ENCODE peak calls at places on chromosome 1, in five cellular contexts. W, M, C, J and Q are unnamed samples. For H3K9me3 and H3K4me1, the result is how much of the 10 kb centered on the place peaks cover.

GRCh38 chr1:151277249-151277648 is 4.8 kb upstream of the ZNF687 start:
- DNase-seq in W (no peak), M (no peak), C (no peak), J (no peak), Q (no peak)

GRCh38 chr1:50108497-50109073 is at the start of gene ELAVL4:
- DNase-seq in W (no peak), M (no peak), C (no peak), J (no peak), Q (no peak)

GRCh38 chr1:243924588-243925349 is 74.7 kb upstream of the AKT3 start:
- DNase-seq in W (no peak), M (peak), C (no peak), J (no peak), Q (peak)

GRCh38 chr1:27368872-27369703 is 2.3 kb upstream of the MAP3K6 start:
- DNase-seq in W (no peak), M (no peak), C (no peak), J (no peak), Q (peak)

GRCh38 chr1:228490120-228491078 is 3.2 kb downstream of the RNF187 start:
- DNase-seq in W (no peak), M (no peak), C (no peak), J (no peak), Q (peak)

GRCh38 chr1:156344409-156344808 is 6.1 kb downstream of the TSACC start:
- DNase-seq in W (no peak), M (no peak), C (no peak), J (no peak), Q (no peak)

GRCh38 chr1:37919277-37919676 is 27.6 kb downstream of the INPP5B start:
- DNase-seq in W (no peak), M (no peak), C (no peak), J (no peak), Q (no peak)

GRCh38 chr1:169180167-169180566 is 73.7 kb downstream of the ATP1B1 start:
- DNase-seq in W (no peak), M (no peak), C (no peak), J (no peak), Q (no peak)

GRCh38 chr1:58649555-58649954 is 50.3 kb downstream of the MYSM1 start:
- DNase-seq in W (no peak), M (no peak), C (no peak), J (no peak), Q (no peak)

GRCh38 chr1:93047585-93047984 is 31.5 kb upstream of the MTF2 start:
- DNase-seq in W (no peak), M (no peak), C (no peak), J (no peak), Q (no peak)

GRCh38 chr1:231062500-231063270 is 22.6 kb upstream of the FAM89A start:
- DNase-seq in W (no peak), M (no peak), C (peak), J (no peak), Q (peak)

GRCh38 chr1:31374511-31375196 is 1.8 kb upstream of the FABP3 start:
- DNase-seq in W (peak), M (no peak), C (no peak), J (no peak), Q (peak)

GRCh38 chr1:232675267-232675666 is 45.3 kb upstream of the SIPA1L2 start:
- DNase-seq in W (no peak), M (no peak), C (no peak), J (no peak), Q (no peak)

GRCh38 chr1:155513300-155513926 is 49.2 kb downstream of the ASH1L start:
- DNase-seq in W (no peak), M (no peak), C (no peak), J (no peak), Q (peak)

GRCh38 chr1:100713636-100714035 is 5.9 kb upstream of the VCAM1 start:
- DNase-seq in W (no peak), M (peak), C (no peak), J (no peak), Q (peak)

GRCh38 chr1:25090707-25091422 is 141.4 kb downstream of the SYF2 start:
- DNase-seq in W (no peak), M (no peak), C (no peak), J (no peak), Q (no peak)

GRCh38 chr1:159076438-159076752 is 171 bp downstream of the AIM2 start:
- DNase-seq in W (no peak), M (no peak), C (no peak), J (no peak), Q (no peak)

GRCh38 chr1:67816096-67816493 is 17.2 kb downstream of the GNG12 start:
- DNase-seq in W (no peak), M (no peak), C (no peak), J (no peak), Q (no peak)

GRCh38 chr1:205925730-205926129 is 17.5 kb downstream of the SLC26A9 start:
- DNase-seq in W (peak), M (no peak), C (no peak), J (no peak), Q (peak)

GRCh38 chr1:228365321-228366061 is 41.1 kb downstream of the TRIM11 start:
- DNase-seq in W (no peak), M (no peak), C (no peak), J (no peak), Q (no peak)

GRCh38 chr1:215539803-215540575 is 27.1 kb upstream of the KCTD3 start:
- DNase-seq in W (no peak), M (peak), C (no peak), J (no peak), Q (peak)

GRCh38 chr1:3019007-3019515 is 2.2 kb upstream of the ACTRT2 start:
- DNase-seq in W (no peak), M (no peak), C (no peak), J (no peak), Q (no peak)

GRCh38 chr1:3018051-3018471 is 3.2 kb upstream of the ACTRT2 start:
- DNase-seq in W (no peak), M (no peak), C (no peak), J (no peak), Q (no peak)

GRCh38 chr1:3020263-3020909 is 881 bp upstream of the ACTRT2 start:
- DNase-seq in W (no peak), M (no peak), C (no peak), J (no peak), Q (no peak)

GRCh38 chr1:3018576-3018975 is 2.7 kb upstream of the ACTRT2 start:
- DNase-seq in W (no peak), M (no peak), C (no peak), J (no peak), Q (no peak)

DNA sequence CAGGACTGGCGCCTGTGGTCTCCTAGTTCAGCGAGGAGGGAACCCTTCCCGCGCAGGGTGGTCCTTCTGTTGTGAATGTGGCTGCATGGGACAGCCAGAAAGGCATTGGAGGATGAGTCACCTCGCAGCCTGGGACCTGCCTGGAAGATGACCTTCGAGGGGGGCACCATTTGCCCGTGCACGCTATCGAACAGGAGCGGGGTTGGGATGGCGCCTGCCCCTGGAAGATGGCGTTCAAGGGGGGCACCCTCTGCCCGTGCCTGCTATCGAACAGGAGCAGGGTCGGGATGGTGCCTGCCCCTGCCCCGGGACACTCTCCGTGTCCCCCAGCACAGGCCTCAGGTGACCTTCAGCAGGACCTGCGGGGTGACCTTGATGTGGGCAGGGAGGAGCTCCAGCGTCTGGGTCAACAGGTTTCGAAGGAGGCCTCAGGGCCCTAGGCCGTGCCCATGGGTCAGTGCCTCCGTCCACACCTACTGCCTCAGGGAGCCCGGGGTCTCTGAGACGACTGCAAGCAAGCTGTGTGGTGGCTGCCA is 1.7 kb upstream of the ACTRT2 start:
- DNase-seq in W (no peak), M (no peak), C (no peak), J (no peak), Q (no peak)
- H3K9me3 ChIP-seq in W (under half), M (under half), C (under half), J (under half), Q (under half)

GRCh38 chr1:161217831-161218230 is 2.7 kb downstream of the FCER1G start:
- DNase-seq in W (no peak), M (no peak), C (no peak), J (no peak), Q (no peak)
- H3K4me3 ChIP-seq in W (no peak), M (no peak), C (peak), J (peak), Q (no peak)

GRCh38 chr1:226942392-226942791 is 2.3 kb downstream of the COQ8A start:
- DNase-seq in W (no peak), M (no peak), C (peak), J (no peak), Q (no peak)

GRCh38 chr1:226940029-226940805 is at the start of gene COQ8A:
- DNase-seq in W (peak), M (peak), C (peak), J (peak), Q (peak)

GRCh38 chr1:226939439-226940028 is 560 bp upstream of the COQ8A start:
- DNase-seq in W (peak), M (no peak), C (no peak), J (peak), Q (peak)

GRCh38 chr1:226938903-226939438 is 1.1 kb upstream of the COQ8A start:
- DNase-seq in W (no peak), M (peak), C (no peak), J (no peak), Q (peak)

DNA sequence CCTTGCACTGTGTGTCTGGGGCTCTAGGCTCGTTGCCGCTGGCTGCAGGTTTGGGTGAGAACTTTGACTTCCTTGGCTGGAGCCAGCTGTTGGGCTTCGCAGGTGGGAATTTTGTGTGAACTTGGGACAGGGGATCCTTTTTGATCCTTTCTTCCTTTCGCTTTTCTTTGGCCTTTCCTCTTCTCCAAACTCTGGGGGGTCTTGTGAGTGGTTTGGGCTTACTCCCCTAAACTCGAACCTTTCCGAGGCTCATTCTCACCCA is 643 bp downstream of the COQ8A start:
- DNase-seq in W (no peak), M (no peak), C (no peak), J (no peak), Q (no peak)
- H3K4me1 ChIP-seq in W (under half), M (under half), C (half or more), J (half or more), Q (under half)

DNA sequence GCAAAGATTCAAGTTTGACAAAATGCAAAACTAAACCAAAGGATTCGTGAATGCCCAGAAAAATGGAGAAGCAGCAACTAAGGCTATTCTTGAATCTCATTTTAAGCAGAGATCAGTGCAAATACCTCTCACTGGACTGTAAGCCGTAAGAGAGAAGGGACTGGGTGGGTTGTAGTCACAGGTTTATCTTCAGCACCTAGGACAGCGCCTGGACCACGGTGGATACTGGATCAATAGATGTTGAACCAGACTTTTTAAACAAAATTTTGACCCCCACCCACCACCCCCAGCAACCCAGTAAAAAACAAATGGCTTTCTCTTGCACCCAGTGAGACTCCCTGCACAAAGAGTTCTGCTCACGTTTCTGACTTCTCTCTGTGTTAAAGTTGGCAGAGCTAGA is 347.1 kb downstream of the AJAP1 start:
- DNase-seq in W (no peak), M (no peak), C (no peak), J (no peak), Q (no peak)
- H3K9me3 ChIP-seq in W (under half), M (under half), C (under half), J (under half), Q (under half)

GRCh38 chr1:85584264-85584781 is 3.8 kb downstream of the CCN1 start:
- DNase-seq in W (no peak), M (peak), C (no peak), J (peak), Q (peak)
- H3K4me3 ChIP-seq in W (no peak), M (no peak), C (no peak), J (peak), Q (peak)

DNA sequence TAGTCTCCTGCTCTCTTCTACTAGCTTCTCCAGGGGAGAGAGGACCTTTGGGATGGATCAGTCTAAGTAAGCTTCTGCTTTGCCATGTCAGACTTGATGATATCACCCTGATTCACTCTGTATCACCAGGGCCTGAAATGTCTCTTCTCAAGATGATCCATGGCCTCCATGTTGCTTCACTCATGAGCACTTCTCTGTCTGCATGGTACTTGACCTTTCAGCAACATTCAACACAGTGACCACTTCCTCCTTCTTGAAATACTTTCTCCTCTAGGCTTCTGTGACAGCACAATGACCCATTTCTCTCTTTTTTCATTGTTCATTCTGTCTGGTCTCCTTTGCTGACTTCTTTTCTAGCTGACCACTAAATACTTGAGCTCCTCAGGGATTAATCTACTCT is 35.3 kb upstream of the NGF start:
- DNase-seq in W (no peak), M (no peak), C (no peak), J (no peak), Q (peak)
- H3K4me1 ChIP-seq in W (under half), M (under half), C (under half), J (under half), Q (under half)

DNA sequence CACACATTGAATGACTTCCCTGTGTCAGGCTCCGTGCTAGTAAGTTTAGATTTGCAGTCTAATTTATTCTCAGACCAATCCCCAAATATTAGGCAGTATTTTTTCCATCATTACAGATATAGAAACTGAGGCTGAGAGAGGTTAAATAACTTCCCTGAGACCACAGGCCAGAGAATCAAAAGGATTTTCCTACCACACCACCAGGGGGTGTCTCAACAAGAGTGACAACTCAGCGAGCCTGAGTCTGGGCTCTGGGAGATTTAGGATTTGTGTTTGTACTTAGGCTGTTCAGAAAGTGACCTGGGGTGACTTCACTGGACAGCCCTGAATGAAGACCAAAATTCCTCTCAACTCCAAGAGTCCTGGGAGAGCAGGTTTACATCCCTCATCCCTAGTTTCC is 13.3 kb upstream of the LCE5A start:
- DNase-seq in W (no peak), M (no peak), C (no peak), J (no peak), Q (no peak)
- H3K9me3 ChIP-seq in W (under half), M (under half), C (under half), J (under half), Q (under half)

DNA sequence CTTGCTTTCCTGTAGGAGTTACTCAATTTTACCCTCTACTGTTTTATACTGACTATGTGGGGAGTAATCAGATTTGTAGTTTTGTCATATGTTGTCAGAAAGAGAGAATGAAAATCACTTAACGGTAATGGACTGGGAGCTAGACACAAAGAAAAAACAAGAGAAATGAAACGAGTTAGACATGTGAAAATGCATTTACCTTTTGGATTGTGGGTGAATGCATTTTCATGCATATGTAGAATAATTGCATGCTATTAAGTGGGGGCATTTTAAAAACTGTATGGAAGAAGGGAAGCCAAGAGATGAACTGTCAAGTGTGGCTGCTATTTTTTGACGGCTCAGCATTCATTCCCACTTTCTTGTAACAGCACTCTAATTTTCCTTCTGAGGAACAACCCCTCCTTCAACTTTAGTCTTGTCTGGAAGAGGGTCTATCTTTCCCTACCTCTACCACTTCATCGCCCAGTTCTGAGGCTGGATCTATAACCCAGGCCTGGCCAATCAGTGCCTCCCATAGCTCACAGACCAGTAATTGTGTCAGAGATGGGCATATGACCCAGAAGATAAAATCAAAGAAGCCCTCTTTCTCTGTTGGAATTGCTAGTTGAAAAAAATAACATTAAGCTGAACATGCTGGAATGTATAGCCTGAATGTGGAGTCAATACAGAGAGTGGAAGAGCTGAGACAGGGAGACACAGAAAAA is 5.2 kb upstream of the ZNF697 start:
- DNase-seq in W (no peak), M (no peak), C (no peak), J (no peak), Q (no peak)
- H3K4me3 ChIP-seq in W (no peak), M (no peak), C (no peak), J (no peak), Q (peak)